ENCODE peak calls at places on chromosomes 3 and 15, in five cellular contexts. X, Y, U, G and S are unnamed samples.

GRCh38 chr15:100353469-100353868 is 11.7 kb upstream of the ADAMTS17 start:
- DNase-seq in U (no peak), X (no peak), Y (peak), G (no peak), S (no peak)

GRCh38 chr3:104460477-104461406 is 906.0 kb upstream of the ALCAM start:
- DNase-seq in U (no peak), X (peak), G (peak), Y (peak), S (peak)

GRCh38 chr3:43733459-43734384 is 43.0 kb downstream of the ABHD5 start:
- DNase-seq in U (no peak), G (no peak), Y (no peak), X (peak), S (peak)

GRCh38 chr3:71305246-71306206 is 278.0 kb downstream of the FOXP1 start:
- DNase-seq in U (peak), G (peak), Y (no peak), X (peak), S (peak)

GRCh38 chr3:134407247-134407640 is 33.0 kb upstream of the AMOTL2 start:
- DNase-seq in U (no peak), G (no peak), X (peak), Y (peak), S (peak)

GRCh38 chr3:131083190-131083863 is 56.6 kb downstream of the NEK11 start:
- DNase-seq in G (no peak), X (peak), Y (no peak), U (no peak), S (no peak)

GRCh38 chr15:80695911-80696651 is 971 bp downstream of the ABHD17C start:
- DNase-seq in U (peak), G (no peak), Y (peak), X (no peak), S (peak)

GRCh38 chr15:76866008-76866407 is 39.1 kb downstream of the SCAPER start:
- DNase-seq in Y (no peak), G (no peak), U (no peak), X (no peak), S (peak)

GRCh38 chr3:133855772-133856171 is 39.9 kb downstream of the RAB6B start:
- DNase-seq in G (no peak), X (no peak), Y (no peak), U (no peak), S (no peak)

GRCh38 chr15:90337256-90337655 is 14.8 kb upstream of the ZNF774 start:
- DNase-seq in X (no peak), G (no peak), U (no peak), Y (peak), S (no peak)

GRCh38 chr3:124250053-124250452 is 258.1 kb upstream of the ROPN1 start:
- DNase-seq in Y (no peak), U (no peak), G (no peak), X (no peak), S (no peak)

GRCh38 chr15:84748274-84749110 is at the start of gene ZNF592:
- DNase-seq in U (peak), Y (peak), G (peak), X (peak), S (peak)

GRCh38 chr15:45228931-45229330 is 23.1 kb upstream of the SLC28A2 start:
- DNase-seq in X (no peak), Y (no peak), U (no peak), G (no peak), S (no peak)

GRCh38 chr3:100158877-100159563 is 44.7 kb upstream of the FILIP1L start:
- DNase-seq in U (no peak), Y (no peak), X (no peak), G (no peak), S (no peak)

GRCh38 chr15:74873756-74874424 is 725 bp upstream of the SCAMP2 start:
- DNase-seq in U (no peak), X (no peak), G (no peak), Y (peak), S (peak)

GRCh38 chr3:126758882-126759281 is 54.8 kb downstream of the CHCHD6 start:
- DNase-seq in G (no peak), X (no peak), Y (no peak), U (no peak), S (no peak)

GRCh38 chr3:192121921-192122320 is 605.4 kb downstream of the FGF12 start:
- DNase-seq in X (no peak), U (no peak), Y (no peak), G (no peak), S (no peak)

GRCh38 chr3:89619263-89619662 is 511.8 kb downstream of the EPHA3 start:
- DNase-seq in Y (no peak), U (no peak), G (no peak), X (no peak), S (no peak)

GRCh38 chr3:93969443-93969842 is 4.3 kb downstream of the PROS1 start:
- DNase-seq in X (no peak), Y (peak), G (no peak), U (no peak), S (peak)

GRCh38 chr3:64104691-64105101 is 81.4 kb upstream of the PSMD6 start:
- DNase-seq in Y (peak), U (no peak), X (no peak), G (no peak), S (no peak)

GRCh38 chr3:72657666-72658065 is 190.6 kb downstream of the SHQ1 start:
- DNase-seq in X (no peak), G (no peak), U (no peak), Y (no peak), S (no peak)

DNA sequence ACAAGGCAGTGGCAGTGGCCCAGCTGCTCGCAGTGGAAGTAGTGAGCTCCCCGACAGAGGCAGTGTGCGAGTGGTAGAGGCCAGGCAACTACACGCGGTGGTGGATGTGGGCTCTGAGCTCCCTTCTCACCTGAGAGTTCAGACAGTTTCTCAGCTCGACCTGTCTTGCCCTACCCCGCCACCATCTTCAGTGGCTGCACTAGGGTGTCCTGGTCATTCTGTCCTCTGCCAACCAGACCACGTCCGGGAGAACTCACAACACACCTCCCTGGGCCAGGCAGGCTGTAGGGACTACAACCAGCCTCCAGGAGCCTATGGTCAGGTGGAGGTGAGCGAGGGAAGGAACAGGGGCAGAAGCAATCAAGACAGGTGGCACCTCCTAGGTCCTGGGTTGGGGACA is 106.3 kb upstream of the SMAD3 start:
- DNase-seq in U (no peak), Y (no peak), G (no peak), X (no peak), S (no peak)
- H3K27ac ChIP-seq in U (no peak), Y (no peak), G (no peak), X (no peak), S (no peak)

DNA sequence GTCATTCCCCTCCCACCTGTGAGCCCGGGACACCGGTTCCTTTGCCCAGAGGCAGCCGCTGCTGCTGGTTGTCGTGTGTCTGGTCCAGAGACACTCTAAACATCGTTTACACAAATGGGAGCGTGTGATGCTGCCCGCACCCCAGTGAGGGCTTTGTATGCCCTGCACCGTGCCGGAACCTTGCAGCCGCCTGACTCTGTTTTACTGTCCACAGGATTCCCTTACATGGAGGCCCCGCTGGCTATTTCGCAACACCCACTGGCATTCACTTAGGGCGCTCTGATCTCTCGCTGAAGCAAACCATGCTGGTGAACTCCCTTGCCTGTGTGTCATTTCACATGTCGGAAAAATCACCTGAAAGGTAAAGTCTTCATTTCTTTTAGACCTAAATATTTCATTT is 100.8 kb upstream of the SLC6A6 start:
- DNase-seq in Y (peak), G (no peak), U (no peak), X (no peak), S (peak)
- H2BK12ac ChIP-seq in Y (no peak), G (no peak), U (no peak), X (no peak), S (no peak)

GRCh38 chr3:8739757-8740508 is 6.3 kb downstream of the CAV3 start:
- DNase-seq in U (no peak), G (no peak), Y (peak), X (no peak), S (peak)
- H3K9ac ChIP-seq in U (no peak), G (no peak), Y (no peak), X (no peak), S (no peak)

GRCh38 chr3:37170097-37170496 is 4.3 kb downstream of the LRRFIP2 start:
- DNase-seq in Y (no peak), X (no peak), G (no peak), U (no peak), S (peak)
- H3K27ac ChIP-seq in Y (no peak), X (no peak), G (no peak), U (no peak), S (no peak)

GRCh38 chr15:99168601-99169580 is 64.0 kb downstream of the SYNM start:
- DNase-seq in Y (no peak), X (no peak), G (no peak), U (peak), S (no peak)
- H2BK12ac ChIP-seq in Y (no peak), X (no peak), G (no peak), U (no peak), S (peak)

GRCh38 chr15:51844747-51845426 is 15.4 kb downstream of the TMOD3 start:
- DNase-seq in Y (no peak), U (no peak), X (no peak), G (no peak), S (no peak)

GRCh38 chr15:51846463-51847230 is 17.2 kb downstream of the TMOD3 start:
- DNase-seq in X (no peak), Y (peak), G (no peak), U (no peak), S (peak)

GRCh38 chr15:51848811-51849210 is 19.4 kb downstream of the TMOD3 start:
- DNase-seq in G (no peak), U (no peak), Y (no peak), X (no peak), S (no peak)

GRCh38 chr15:51842852-51843737 is 13.6 kb downstream of the TMOD3 start:
- DNase-seq in G (no peak), X (no peak), U (no peak), Y (peak), S (peak)

GRCh38 chr15:51846066-51846462 is 16.6 kb downstream of the TMOD3 start:
- DNase-seq in G (no peak), U (no peak), X (no peak), Y (no peak), S (no peak)
- H3K9ac ChIP-seq in G (no peak), U (no peak), X (no peak), Y (no peak), S (peak)

GRCh38 chr3:42491876-42492507 is 10.5 kb upstream of the VIPR1 start:
- DNase-seq in Y (no peak), G (no peak), U (no peak), X (peak), S (no peak)
- H3K27ac ChIP-seq in Y (no peak), G (no peak), U (no peak), X (no peak), S (no peak)

GRCh38 chr15:93584021-93584420 is 495.0 kb upstream of the RGMA start:
- DNase-seq in X (no peak), G (no peak), U (no peak), Y (no peak), S (no peak)
- H2BK12ac ChIP-seq in X (no peak), G (no peak), U (no peak), Y (no peak), S (no peak)